ENCODE peak calls at places on chromosomes 13 and 19, in six cellular contexts. B is stimulated activated CD4-positive, alpha-beta T cell treated with anti-CD3 and anti-CD28 coated beads, Interleukin-15, amount 100 ng/mL, for 1 hour; H is naive B cell; Q is tibial artery; L is sigmoid colon; C is globus pallidus. I is an unnamed sample.

GRCh38 chr13:84025828-84026227 is 143.6 kb upstream of the SLITRK1 start:
- DNase-seq in H (no peak), Q (no peak), B (no peak), L (no peak), C (no peak), I (no peak)

GRCh38 chr19:3162418-3163229 is 15.9 kb upstream of the S1PR4 start:
- DNase-seq in L (no peak), B (no peak), C (no peak), H (no peak), Q (peak), I (no peak)

GRCh38 chr19:18939922-18940775 is 868 bp downstream of the HOMER3 start:
- DNase-seq in H (peak), B (no peak), Q (peak), C (peak), L (peak), I (no peak)

GRCh38 chr13:80555796-80556195 is 214.9 kb upstream of the SPRY2 start:
- DNase-seq in L (no peak), C (no peak), Q (no peak), H (no peak), B (no peak), I (no peak)

GRCh38 chr13:43730642-43731041 is 56.1 kb downstream of the ENOX1 start:
- DNase-seq in B (no peak), C (no peak), Q (no peak), L (peak), H (no peak), I (no peak)

GRCh38 chr19:4234142-4234861 is 5.0 kb downstream of the EBI3 start:
- DNase-seq in B (no peak), C (no peak), L (no peak), H (no peak), Q (no peak), I (no peak)

GRCh38 chr13:28336193-28336657 is 158.7 kb downstream of the FLT1 start:
- DNase-seq in H (no peak), L (no peak), B (no peak), Q (no peak), C (no peak), I (no peak)

GRCh38 chr13:106522898-106523525 is 12.4 kb downstream of the EFNB2 start:
- DNase-seq in C (no peak), H (no peak), L (no peak), B (no peak), Q (no peak), I (no peak)

GRCh38 chr13:105341256-105341655 is 1194.2 kb downstream of the EFNB2 start:
- DNase-seq in C (no peak), B (no peak), H (no peak), Q (no peak), L (no peak), I (no peak)

GRCh38 chr19:28523619-28524018 is 689.3 kb downstream of the UQCRFS1 start:
- DNase-seq in C (no peak), L (no peak), H (no peak), B (no peak), Q (no peak), I (no peak)

GRCh38 chr13:113442354-113442984 is 10.8 kb downstream of the ADPRHL1 start:
- DNase-seq in C (no peak), Q (peak), B (no peak), L (peak), H (no peak), I (no peak)

GRCh38 chr19:56692496-56692895 is 20.9 kb upstream of the ZNF835 start:
- DNase-seq in C (peak), Q (no peak), B (no peak), L (no peak), H (no peak), I (no peak)

GRCh38 chr19:2922987-2923386 is 21.8 kb downstream of the ZNF77 start:
- DNase-seq in L (no peak), B (no peak), H (no peak), C (no peak), Q (no peak), I (no peak)

GRCh38 chr13:35474551-35474950 is 1.9 kb downstream of the MAB21L1 start:
- DNase-seq in C (no peak), H (no peak), Q (no peak), B (no peak), L (no peak), I (no peak)

GRCh38 chr13:24005711-24006281 is 108.5 kb upstream of the C1QTNF9B start:
- DNase-seq in C (no peak), L (no peak), B (no peak), Q (no peak), H (no peak), I (no peak)

GRCh38 chr19:47467914-47468313 is 3.8 kb downstream of the SLC8A2 start:
- DNase-seq in B (no peak), C (no peak), H (no peak), L (no peak), Q (no peak), I (no peak)

GRCh38 chr19:19256072-19256969 is 16.8 kb downstream of the TM6SF2 start:
- DNase-seq in B (no peak), L (no peak), H (no peak), C (no peak), Q (no peak), I (no peak)

GRCh38 chr19:13823256-13823655 is 28.0 kb downstream of the ZSWIM4 start:
- DNase-seq in B (no peak), H (no peak), L (no peak), Q (peak), C (no peak), I (no peak)

GRCh38 chr19:5039642-5040543 is 71.0 kb downstream of the KDM4B start:
- DNase-seq in L (no peak), C (no peak), B (no peak), H (no peak), Q (no peak), I (no peak)

GRCh38 chr13:49297338-49297737 is 49.6 kb downstream of the CDADC1 start:
- DNase-seq in Q (no peak), L (no peak), H (no peak), C (no peak), B (no peak), I (no peak)

GRCh38 chr19:30236587-30236986 is 135.6 kb upstream of the ZNF536 start:
- DNase-seq in H (no peak), L (no peak), B (no peak), C (no peak), Q (no peak), I (no peak)

GRCh38 chr19:14002571-14003278 is 3.4 kb downstream of the RFX1 start:
- DNase-seq in L (no peak), Q (no peak), C (no peak), B (no peak), H (no peak), I (no peak)

GRCh38 chr13:112766336-112766735 is 76.5 kb downstream of the ATP11A start:
- DNase-seq in Q (no peak), H (no peak), B (no peak), C (no peak), L (no peak), I (no peak)

GRCh38 chr13:48400820-48401219 is 12.1 kb downstream of the LPAR6 start:
- DNase-seq in C (no peak), L (no peak), B (no peak), H (peak), Q (no peak), I (no peak)

GRCh38 chr13:98974053-98974452 is 3.8 kb downstream of the DOCK9 start:
- DNase-seq in H (no peak), B (no peak), L (no peak), Q (no peak), C (no peak), I (no peak)

GRCh38 chr13:21537105-21537504 is 66.9 kb downstream of the MICU2 start:
- DNase-seq in C (no peak), B (no peak), H (no peak), Q (no peak), L (no peak), I (no peak)

GRCh38 chr13:59950201-59950730 is 213.5 kb downstream of the DIAPH3 start:
- DNase-seq in B (no peak), L (no peak), Q (no peak), C (no peak), H (no peak), I (no peak)

GRCh38 chr19:48644839-48645651 is 942 bp downstream of the CA11 start:
- DNase-seq in Q (peak), C (peak), H (peak), L (peak), B (peak), I (no peak)

GRCh38 chr13:90443268-90443667 is 904.2 kb upstream of the MIR17HG start:
- DNase-seq in C (no peak), B (no peak), Q (no peak), L (no peak), H (no peak), I (no peak)

GRCh38 chr13:110014719-110015118 is 228.3 kb upstream of the IRS2 start:
- DNase-seq in H (no peak), L (no peak), C (no peak), B (no peak), Q (no peak), I (no peak)

GRCh38 chr13:90315061-90315460 is 1032.4 kb upstream of the MIR17HG start:
- DNase-seq in Q (no peak), L (no peak), C (no peak), H (no peak), B (no peak), I (no peak)

GRCh38 chr19:52889076-52889475 is 8.4 kb downstream of the ZNF320 start:
- DNase-seq in L (no peak), H (no peak), Q (no peak), C (no peak), B (no peak), I (no peak)

GRCh38 chr13:41916173-41916954 is 44.5 kb downstream of the VWA8 start:
- DNase-seq in H (peak), L (no peak), B (no peak), C (no peak), Q (no peak), I (no peak)

GRCh38 chr19:35742121-35742724 is at the start of gene IGFLR1:
- DNase-seq in L (no peak), C (peak), H (peak), Q (no peak), B (no peak), I (no peak)

GRCh38 chr19:27752530-27753184 is 1460.3 kb downstream of the UQCRFS1 start:
- DNase-seq in H (no peak), L (peak), Q (no peak), B (no peak), C (no peak), I (peak)

I was measured in cardiac septum.